ENCODE peak calls at places on chromosome 15, in eight cellular contexts. O is naive thymus-derived CD4-positive, alpha-beta T cell; W is GM04504; F is NCI-H187; C is activated CD8-positive, alpha-beta memory T cell treated with anti-CD3 and anti-CD28 coated beads for 48 hours; G is cardiac muscle cell; I is AG10803; H is AG04450. T is an unnamed sample.

GRCh38 chr15:89486726-89487050 is 9.7 kb downstream of the RHCG start:
- DNase-seq in O (peak), H (no peak), W (no peak), C (peak), I (no peak), F (no peak), G (no peak), T (no peak)

GRCh38 chr15:74180689-74181602 is 7.4 kb downstream of the ISLR start:
- DNase-seq in W (no peak), F (no peak), O (no peak), I (no peak), C (no peak), H (no peak), G (no peak), T (no peak)

GRCh38 chr15:31079519-31079918 is 22.0 kb downstream of the TRPM1 start:
- DNase-seq in W (no peak), H (peak), G (no peak), I (peak), C (no peak), O (no peak), F (no peak), T (no peak)

GRCh38 chr15:63156708-63157065 is 590 bp downstream of the RPS27L start:
- DNase-seq in W (no peak), I (peak), G (peak), H (no peak), O (no peak), F (no peak), C (no peak), T (no peak)

GRCh38 chr15:45763170-45763869 is 128.5 kb downstream of the SQOR start:
- DNase-seq in C (no peak), H (no peak), G (no peak), O (no peak), F (no peak), I (no peak), W (no peak), T (no peak)

GRCh38 chr15:75776075-75776443 is 63.4 kb upstream of the CSPG4 start:
- DNase-seq in W (peak), G (no peak), O (no peak), I (peak), F (no peak), H (no peak), C (no peak), T (no peak)

GRCh38 chr15:91872356-91873132 is 19.0 kb downstream of the SLCO3A1 start:
- DNase-seq in O (no peak), G (no peak), F (no peak), I (no peak), H (no peak), W (no peak), C (no peak), T (no peak)

GRCh38 chr15:33234019-33234418 is 39.5 kb upstream of the FMN1 start:
- DNase-seq in C (no peak), W (peak), H (no peak), I (peak), G (peak), O (no peak), F (no peak), T (peak)

T was measured in NCI-H446.